ENCODE peak calls at places on chromosomes 3 and 15, in eight cellular contexts. G, Z, D, Q, X, I, O and C are unnamed samples.

GRCh38 chr3:23489338-23490158 is 286.4 kb downstream of the UBE2E2 start:
- DNase-seq in G (no peak), Z (peak; percentile 19), D (no peak), Q (no peak), X (no peak), I (no peak), O (no peak), C (no peak)

GRCh38 chr3:170307998-170308398 is 49.5 kb upstream of the SKIL start:
- DNase-seq in G (no peak), Z (peak; percentile 16), D (peak; percentile 89), Q (peak; percentile 67), X (no peak), I (no peak), O (no peak), C (no peak)

GRCh38 chr3:186536883-186537553 is 7.2 kb downstream of the CRYGS start:
- DNase-seq in G (no peak), Z (peak; percentile 59), D (no peak), Q (no peak), X (no peak), I (no peak), O (peak; percentile 14), C (no peak)

GRCh38 chr15:67370206-67370954 is 115.8 kb downstream of the IQCH start:
- DNase-seq in G (no peak), Z (no peak), D (no peak), Q (no peak), X (no peak), I (no peak), O (no peak), C (no peak)

GRCh38 chr15:56272474-56272873 is 28.8 kb upstream of the RFX7 start:
- DNase-seq in G (no peak), Z (peak; percentile 14), D (no peak), Q (no peak), X (no peak), I (no peak), O (no peak), C (no peak)

GRCh38 chr3:191235331-191236314 is 36.6 kb downstream of the OSTN start:
- DNase-seq in G (no peak), Z (peak; percentile 73), D (no peak), Q (no peak), X (no peak), I (no peak), O (peak; percentile 20), C (no peak)

GRCh38 chr3:12944849-12945248 is 103.5 kb upstream of the RPL32 start:
- DNase-seq in G (no peak), Z (no peak), D (no peak), Q (no peak), X (no peak), I (no peak), O (no peak), C (no peak)

GRCh38 chr3:72663429-72663828 is 184.8 kb downstream of the SHQ1 start:
- DNase-seq in G (no peak), Z (peak; percentile 68), D (no peak), Q (no peak), X (no peak), I (no peak), O (no peak), C (no peak)

GRCh38 chr3:10310578-10310977 is 10.3 kb downstream of the SEC13 start:
- DNase-seq in G (no peak), Z (peak; percentile 59), D (no peak), Q (no peak), X (no peak), I (no peak), O (no peak), C (no peak)

GRCh38 chr3:63228677-63229076 is 49.4 kb upstream of the SYNPR start:
- DNase-seq in G (peak; percentile 38), Z (peak; percentile 81), D (peak; percentile 56), Q (peak; percentile 50), X (no peak), I (no peak), O (peak; percentile 8), C (peak; percentile 73)

GRCh38 chr15:75732809-75733451 is 20.3 kb upstream of the CSPG4 start:
- DNase-seq in G (peak; percentile 86), Z (peak; percentile 73), D (peak; percentile 54), Q (peak; percentile 86), X (peak; percentile 71), I (peak; percentile 62), O (peak; percentile 70), C (peak; percentile 87)

GRCh38 chr3:191330309-191330712 is at the start of gene UTS2B:
- DNase-seq in G (no peak), Z (peak; percentile 77), D (peak; percentile 73), Q (no peak), X (no peak), I (no peak), O (peak; percentile 55), C (peak; percentile 21)

GRCh38 chr3:48503406-48504050 is 446 bp downstream of the SHISA5 start:
- DNase-seq in G (peak; percentile 31), Z (peak; percentile 87), D (peak; percentile 50), Q (no peak), X (peak; percentile 42), I (no peak), O (peak; percentile 72), C (no peak)

GRCh38 chr15:52078876-52079700 is 33.5 kb downstream of the BCL2L10 start:
- DNase-seq in G (peak; percentile 91), Z (peak; percentile 79), D (no peak), Q (peak; percentile 83), X (peak; percentile 81), I (peak; percentile 72), O (peak; percentile 52), C (peak; percentile 69)

GRCh38 chr3:128286691-128287090 is 133.4 kb downstream of the EEFSEC start:
- DNase-seq in G (no peak), Z (no peak), D (no peak), Q (no peak), X (no peak), I (no peak), O (no peak), C (no peak)

GRCh38 chr15:68424754-68425390 is 7.1 kb downstream of the ITGA11 start:
- DNase-seq in G (no peak), Z (peak; percentile 49), D (no peak), Q (no peak), X (no peak), I (no peak), O (no peak), C (no peak)

GRCh38 chr3:37202035-37202434 is 27.7 kb upstream of the LRRFIP2 start:
- DNase-seq in G (no peak), Z (no peak), D (no peak), Q (no peak), X (no peak), I (no peak), O (no peak), C (no peak)

GRCh38 chr15:26806574-26806973 is 33.7 kb upstream of the GABRB3 start:
- DNase-seq in G (no peak), Z (no peak), D (no peak), Q (no peak), X (no peak), I (no peak), O (no peak), C (no peak)

GRCh38 chr3:176663819-176664218 is 533.5 kb downstream of the TBL1XR1 start:
- DNase-seq in G (no peak), Z (peak; percentile 82), D (peak; percentile 65), Q (peak; percentile 8), X (no peak), I (no peak), O (peak; percentile 12), C (peak; percentile 68)

GRCh38 chr3:184524981-184525336 is 36.6 kb upstream of the EPHB3 start:
- DNase-seq in G (no peak), Z (peak; percentile 39), D (peak; percentile 25), Q (no peak), X (no peak), I (peak; percentile 66), O (no peak), C (no peak)

GRCh38 chr3:103991461-103992115 is 1375.1 kb upstream of the ALCAM start:
- DNase-seq in G (peak; percentile 30), Z (peak; percentile 15), D (peak; percentile 16), Q (no peak), X (no peak), I (no peak), O (no peak), C (no peak)

GRCh38 chr15:35550957-35551356 is 5.0 kb upstream of the DPH6 start:
- DNase-seq in G (no peak), Z (no peak), D (no peak), Q (no peak), X (no peak), I (no peak), O (no peak), C (no peak)

GRCh38 chr3:194472290-194472920 is 14.4 kb downstream of the ATP13A3 start:
- DNase-seq in G (no peak), Z (peak; percentile 81), D (peak; percentile 78), Q (no peak), X (no peak), I (peak; percentile 26), O (no peak), C (peak; percentile 63)

GRCh38 chr3:42796332-42796885 is 7.9 kb downstream of the HIGD1A start:
- DNase-seq in G (no peak), Z (no peak), D (no peak), Q (no peak), X (no peak), I (no peak), O (no peak), C (no peak)

GRCh38 chr15:38440353-38441129 is 13.4 kb upstream of the FAM98B start:
- DNase-seq in G (peak; percentile 59), Z (peak; percentile 60), D (peak; percentile 73), Q (peak; percentile 59), X (no peak), I (peak; percentile 30), O (peak; percentile 21), C (peak; percentile 82)

GRCh38 chr3:13379191-13379830 is 40.8 kb downstream of the NUP210 start:
- DNase-seq in G (no peak), Z (peak; percentile 89), D (peak; percentile 4), Q (no peak), X (no peak), I (no peak), O (peak; percentile 95), C (no peak)

GRCh38 chr15:35092311-35092710 is 7.2 kb upstream of the NANOGP8 start:
- DNase-seq in G (no peak), Z (no peak), D (no peak), Q (no peak), X (no peak), I (no peak), O (no peak), C (no peak)

GRCh38 chr3:21944251-21944650 is 193.2 kb upstream of the ZNF385D start:
- DNase-seq in G (no peak), Z (no peak), D (no peak), Q (peak; percentile 50), X (no peak), I (no peak), O (no peak), C (no peak)

GRCh38 chr3:66642484-66642883 is 141.7 kb upstream of the LRIG1 start:
- DNase-seq in G (no peak), Z (no peak), D (no peak), Q (no peak), X (no peak), I (no peak), O (no peak), C (no peak)

GRCh38 chr15:89035658-89036057 is 52.6 kb upstream of the ABHD2 start:
- DNase-seq in G (no peak), Z (no peak), D (no peak), Q (no peak), X (no peak), I (no peak), O (no peak), C (no peak)

GRCh38 chr3:184320099-184320445 is 5.7 kb downstream of the EIF4G1 start:
- DNase-seq in G (no peak), Z (peak; percentile 99), D (peak; percentile 89), Q (no peak), X (peak; percentile 97), I (peak; percentile 28), O (peak; percentile 99), C (no peak)

GRCh38 chr15:25184356-25185155 is 229.8 kb downstream of the SNRPN start:
- DNase-seq in G (no peak), Z (no peak), D (no peak), Q (no peak), X (peak; percentile 3), I (no peak), O (no peak), C (no peak)

GRCh38 chr3:27467545-27467944 is 16.6 kb downstream of the SLC4A7 start:
- DNase-seq in G (no peak), Z (peak; percentile 74), D (peak; percentile 55), Q (no peak), X (no peak), I (peak; percentile 39), O (peak; percentile 45), C (no peak)

GRCh38 chr3:23807161-23808015 is 1.6 kb downstream of the UBE2E1 start:
- DNase-seq in G (no peak), Z (peak; percentile 69), D (peak; percentile 9), Q (no peak), X (no peak), I (peak; percentile 55), O (peak; percentile 54), C (peak; percentile 21)